ENCODE peak calls at places on chromosomes 16 and 17, in five cellular contexts. O is psoas muscle, G is uterus, U is GM12878, R is stomach. C is an unnamed sample.

GRCh38 chr16:17432902-17433576 is 37.7 kb downstream of the XYLT1 start:
- DNase-seq in O (no peak), R (no peak), G (peak), U (no peak), C (no peak)

GRCh38 chr17:78653382-78653781 is 76.2 kb upstream of the DNAH17 start:
- DNase-seq in U (no peak), R (no peak), O (no peak), G (no peak), C (no peak)

GRCh38 chr17:78113804-78114785 is 14.5 kb downstream of the TMC6 start:
- DNase-seq in R (no peak), O (peak), G (no peak), U (no peak), C (no peak)

GRCh38 chr16:68406458-68407041 is 41.8 kb downstream of the SMPD3 start:
- DNase-seq in U (no peak), R (no peak), G (no peak), O (no peak), C (peak)

GRCh38 chr17:7017827-7018200 is 5.0 kb upstream of the BCL6B start:
- DNase-seq in R (no peak), O (no peak), G (no peak), U (no peak), C (no peak)

GRCh38 chr17:2786176-2786881 is 9.9 kb upstream of the RAP1GAP2 start:
- DNase-seq in O (peak), G (peak), R (peak), U (peak), C (peak)

GRCh38 chr17:60740584-60740983 is 62.9 kb downstream of the BCAS3 start:
- DNase-seq in G (no peak), O (no peak), R (no peak), U (no peak), C (no peak)

GRCh38 chr17:50884354-50885311 is 18.5 kb upstream of the TOB1 start:
- DNase-seq in G (no peak), R (peak), U (no peak), O (no peak), C (no peak)

GRCh38 chr17:34665150-34665802 is 85.9 kb downstream of the TMEM132E start:
- DNase-seq in G (no peak), R (no peak), O (no peak), U (no peak), C (no peak)

DNA sequence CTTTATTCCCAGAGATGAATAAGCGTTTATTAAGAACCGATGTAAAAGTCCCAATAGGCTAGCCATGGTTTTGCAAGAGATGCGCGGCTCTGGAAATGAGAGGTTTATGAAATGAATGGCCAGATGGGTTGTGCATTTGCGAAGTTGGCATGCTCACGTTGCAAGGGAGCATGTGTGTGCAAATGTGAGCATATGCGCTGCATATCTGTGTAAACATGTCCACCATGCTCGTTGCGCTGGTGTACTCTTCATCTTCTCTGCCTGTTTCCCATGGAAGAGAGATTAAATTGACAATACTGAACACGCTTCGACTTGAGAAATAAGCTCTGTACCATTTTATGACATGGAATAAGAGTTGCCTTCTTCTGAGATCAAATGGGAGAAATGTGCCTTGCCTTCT is 848.5 kb upstream of the RBFOX1 start:
- DNase-seq in R (no peak), U (no peak), O (no peak), G (no peak), C (no peak)
- TF ChIP-seq CTCF in R (no peak), U (no peak), O (no peak), G (no peak), C (no peak)

GRCh38 chr16:57760357-57761160 is 25.0 kb downstream of the KATNB1 start:
- DNase-seq in U (no peak), R (no peak), O (peak), G (no peak), C (no peak)

GRCh38 chr16:57758331-57759117 is 23.0 kb downstream of the KATNB1 start:
- DNase-seq in U (no peak), G (no peak), R (no peak), O (no peak), C (no peak)

GRCh38 chr16:57761301-57761700 is 25.7 kb downstream of the KATNB1 start:
- DNase-seq in U (no peak), O (peak), G (no peak), R (no peak), C (no peak)

GRCh38 chr16:57759131-57759530 is 23.6 kb downstream of the KATNB1 start:
- DNase-seq in R (no peak), O (peak), G (no peak), U (no peak), C (no peak)

DNA sequence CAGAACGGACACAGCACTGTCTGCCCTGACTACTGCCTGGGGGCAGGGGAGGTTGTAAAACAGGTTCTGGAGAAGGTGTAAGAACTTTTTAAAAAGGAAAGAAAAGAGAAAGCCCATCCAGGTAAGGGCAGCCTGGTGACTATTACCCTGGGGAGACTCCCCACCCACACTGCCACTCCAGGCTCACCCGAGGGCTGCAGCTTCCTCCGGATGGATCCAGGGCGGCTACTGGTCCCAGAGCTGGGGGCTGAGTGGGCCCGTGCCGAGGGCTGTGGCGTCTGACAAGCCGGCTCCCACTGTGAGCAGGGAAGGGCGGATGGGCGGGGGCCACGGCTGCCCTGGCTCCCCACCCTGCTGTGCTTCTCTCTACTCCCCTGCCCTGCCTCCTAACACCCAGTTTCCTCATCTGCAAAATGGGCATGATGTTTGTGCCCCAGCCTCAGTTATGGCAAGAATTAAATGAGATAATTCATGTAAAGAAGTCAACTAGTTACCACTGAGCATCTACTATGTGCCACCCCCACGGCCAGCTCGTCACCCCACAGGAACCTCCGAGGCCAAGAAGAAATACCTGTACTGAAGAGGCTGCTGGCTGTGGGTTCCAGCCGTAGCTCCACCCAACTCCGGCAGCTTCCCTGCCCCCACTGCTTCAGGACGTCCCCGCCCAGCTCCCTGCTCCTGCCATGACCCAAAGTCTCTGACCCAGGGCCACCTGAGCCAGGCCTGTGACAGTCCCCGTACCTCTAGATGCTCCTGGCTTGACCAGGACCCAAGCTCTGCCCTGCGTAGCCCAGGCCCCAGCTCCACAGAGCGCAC is 24.2 kb downstream of the KATNB1 start:
- DNase-seq in G (no peak), U (no peak), O (peak), R (no peak), C (no peak)
- H3K27ac ChIP-seq in G (no peak), U (no peak), O (no peak), R (no peak), C (no peak)

GRCh38 chr17:55585629-55586028 is 74.4 kb upstream of the SMIM36 start:
- DNase-seq in U (no peak), R (no peak), O (no peak), G (no peak), C (no peak)
- TF ChIP-seq CTCF in U (peak), R (no peak), O (no peak), G (no peak), C (no peak)

GRCh38 chr16:81578636-81579413 is 134.2 kb downstream of the CMIP start:
- DNase-seq in U (no peak), G (no peak), O (no peak), R (no peak), C (no peak)
- H3K27ac ChIP-seq in U (no peak), G (no peak), O (no peak), R (no peak), C (no peak)